ENCODE peak calls at places on chromosome 7, in four cellular contexts. One of them, this sample, is unnamed.

GRCh38 chr7:98659746-98660145 is 42.7 kb downstream of the NPTX2 start:
- DNase-seq in heart left ventricle: no peak
- DNase-seq in LNCaP clone FGC: no peak
- DNase-seq in astrocyte: no peak
- DNase-seq in this sample: no peak

GRCh38 chr7:72760602-72761001 is 67.4 kb downstream of the TYW1B start:
- DNase-seq in heart left ventricle: no peak
- DNase-seq in LNCaP clone FGC: no peak
- DNase-seq in astrocyte: no peak
- DNase-seq in this sample: no peak

GRCh38 chr7:74284781-74285259 is 4.4 kb upstream of the CLIP2 start:
- DNase-seq in heart left ventricle: no peak
- DNase-seq in LNCaP clone FGC: no peak
- DNase-seq in astrocyte: no peak
- DNase-seq in this sample: no peak

GRCh38 chr7:156473476-156474240 is 166.9 kb upstream of the RNF32 start:
- DNase-seq in heart left ventricle: no peak
- DNase-seq in LNCaP clone FGC: no peak
- DNase-seq in astrocyte: peak
- DNase-seq in this sample: peak

GRCh38 chr7:44062180-44062902 is 3.0 kb downstream of the PGAM2 start:
- DNase-seq in heart left ventricle: no peak
- DNase-seq in LNCaP clone FGC: no peak
- DNase-seq in astrocyte: no peak
- DNase-seq in this sample: no peak

GRCh38 chr7:78607099-78607498 is 808.5 kb downstream of the PHTF2 start:
- DNase-seq in heart left ventricle: no peak
- DNase-seq in LNCaP clone FGC: no peak
- DNase-seq in astrocyte: no peak
- DNase-seq in this sample: peak

GRCh38 chr7:141288626-141289025 is 214.8 kb downstream of the TMEM178B start:
- DNase-seq in heart left ventricle: no peak
- DNase-seq in LNCaP clone FGC: peak
- DNase-seq in astrocyte: no peak
- DNase-seq in this sample: peak

GRCh38 chr7:110941385-110941784 is 149.5 kb upstream of the LRRN3 start:
- DNase-seq in heart left ventricle: no peak
- DNase-seq in LNCaP clone FGC: no peak
- DNase-seq in astrocyte: no peak
- DNase-seq in this sample: no peak

GRCh38 chr7:151856098-151856497 is 20.8 kb downstream of the PRKAG2 start:
- DNase-seq in heart left ventricle: no peak
- DNase-seq in LNCaP clone FGC: no peak
- DNase-seq in astrocyte: no peak
- DNase-seq in this sample: no peak

GRCh38 chr7:116641551-116642153 is 30.3 kb upstream of the MET start:
- DNase-seq in heart left ventricle: no peak
- DNase-seq in LNCaP clone FGC: no peak
- DNase-seq in astrocyte: no peak
- DNase-seq in this sample: no peak

GRCh38 chr7:26399747-26400146 is 108.1 kb downstream of the SNX10 start:
- DNase-seq in heart left ventricle: no peak
- DNase-seq in LNCaP clone FGC: no peak
- DNase-seq in astrocyte: no peak
- DNase-seq in this sample: no peak

GRCh38 chr7:33061282-33061928 is 1.2 kb downstream of the NT5C3A start:
- DNase-seq in heart left ventricle: no peak
- DNase-seq in LNCaP clone FGC: no peak
- DNase-seq in astrocyte: no peak
- DNase-seq in this sample: no peak

GRCh38 chr7:33334349-33334748 is 205.0 kb downstream of the BBS9 start:
- DNase-seq in heart left ventricle: no peak
- DNase-seq in LNCaP clone FGC: peak
- DNase-seq in astrocyte: peak
- DNase-seq in this sample: peak

GRCh38 chr7:2514473-2515423 is 4.8 kb upstream of the LFNG start:
- DNase-seq in heart left ventricle: no peak
- DNase-seq in LNCaP clone FGC: no peak
- DNase-seq in astrocyte: no peak
- DNase-seq in this sample: no peak

GRCh38 chr7:87528733-87529132 is 53.3 kb upstream of the ABCB4 start:
- DNase-seq in heart left ventricle: no peak
- DNase-seq in LNCaP clone FGC: no peak
- DNase-seq in astrocyte: no peak
- DNase-seq in this sample: no peak

GRCh38 chr7:99733448-99733847 is 1.5 kb downstream of the CYP3A7 start:
- DNase-seq in heart left ventricle: no peak
- DNase-seq in LNCaP clone FGC: no peak
- DNase-seq in astrocyte: no peak
- DNase-seq in this sample: no peak
- TF ChIP-seq CTCF in heart left ventricle: no peak
- TF ChIP-seq CTCF in LNCaP clone FGC: no peak
- TF ChIP-seq CTCF in astrocyte: peak
- TF ChIP-seq CTCF in this sample: peak

GRCh38 chr7:17062433-17063383 is 180.9 kb upstream of the AGR3 start:
- DNase-seq in heart left ventricle: no peak
- DNase-seq in LNCaP clone FGC: no peak
- DNase-seq in astrocyte: no peak
- DNase-seq in this sample: peak
- TF ChIP-seq CTCF in heart left ventricle: no peak
- TF ChIP-seq CTCF in LNCaP clone FGC: peak
- TF ChIP-seq CTCF in astrocyte: no peak
- TF ChIP-seq CTCF in this sample: peak

DNA sequence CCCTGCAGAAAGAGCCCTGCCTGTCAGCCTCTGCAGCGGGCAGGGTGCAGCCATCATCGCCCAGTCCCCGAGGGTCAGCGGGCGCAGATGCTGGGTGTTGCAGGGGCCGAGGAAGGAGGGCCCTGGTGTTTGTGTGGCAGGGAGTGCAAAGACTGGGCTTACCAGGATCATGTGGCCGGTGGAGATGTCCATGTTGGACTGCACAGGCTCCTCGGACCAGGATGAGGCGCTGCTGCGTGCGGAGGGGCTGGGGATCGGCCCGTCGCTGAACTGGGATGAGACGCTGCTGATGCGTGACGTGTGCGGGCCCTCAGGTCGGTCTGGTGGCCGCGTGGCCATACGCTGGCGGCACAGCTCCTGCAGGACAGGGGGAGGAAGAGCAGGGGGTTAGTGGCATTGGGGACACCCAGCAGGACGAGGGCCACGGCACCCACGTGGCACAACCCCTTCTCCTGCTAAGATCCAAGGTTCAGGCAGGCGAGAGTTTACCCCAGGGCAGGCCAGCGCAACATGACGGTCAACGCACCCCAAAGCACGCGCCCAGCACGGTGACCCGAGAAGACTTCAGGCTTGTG is 319.5 kb downstream of the DNAJB6 start:
- DNase-seq in heart left ventricle: no peak
- DNase-seq in LNCaP clone FGC: no peak
- DNase-seq in astrocyte: no peak
- DNase-seq in this sample: no peak
- TF ChIP-seq CTCF in heart left ventricle: no peak
- TF ChIP-seq CTCF in LNCaP clone FGC: no peak
- TF ChIP-seq CTCF in astrocyte: no peak
- TF ChIP-seq CTCF in this sample: no peak

DNA sequence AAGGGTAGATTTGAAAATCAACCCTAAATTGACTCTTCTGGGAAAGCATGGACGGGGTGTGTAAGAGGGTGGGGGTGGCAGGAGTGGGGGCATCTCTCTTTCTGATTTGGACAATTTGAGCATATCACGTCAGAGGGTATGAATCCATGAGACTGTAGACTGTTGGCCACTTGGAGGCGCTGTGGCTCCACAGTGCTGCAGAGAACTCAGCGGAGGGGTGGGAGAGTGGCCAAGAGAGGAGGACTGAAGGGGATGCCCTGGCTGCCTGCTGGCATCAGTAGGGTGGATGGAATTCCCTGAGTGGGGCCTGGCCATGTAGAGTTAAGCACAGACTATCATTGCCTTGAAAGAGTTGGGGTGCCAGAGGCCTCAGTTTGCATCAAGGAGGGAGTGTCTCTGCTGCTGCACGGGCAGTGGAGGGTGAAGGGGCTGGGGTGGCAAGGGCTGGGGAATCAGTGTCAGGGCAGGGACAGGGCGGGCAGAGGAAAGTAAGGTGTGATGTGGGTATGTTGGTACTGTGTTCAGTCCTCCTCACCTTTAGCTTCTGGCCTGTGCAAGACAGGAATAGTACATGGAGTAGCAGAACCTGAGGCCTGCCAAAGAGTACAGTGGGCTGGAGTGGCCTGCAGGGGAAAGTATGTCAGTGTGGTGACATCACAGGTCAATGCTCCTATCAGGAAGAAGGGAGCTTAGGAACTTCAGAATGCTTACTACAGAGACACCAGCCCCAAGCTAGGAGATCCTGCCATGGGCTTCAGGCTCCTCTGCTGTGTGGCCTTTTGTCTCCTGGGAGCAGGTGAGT is 133.5 kb upstream of the PRSS58 start:
- DNase-seq in heart left ventricle: no peak
- DNase-seq in LNCaP clone FGC: no peak
- DNase-seq in astrocyte: no peak
- DNase-seq in this sample: peak
- TF ChIP-seq CTCF in heart left ventricle: no peak
- TF ChIP-seq CTCF in LNCaP clone FGC: peak
- TF ChIP-seq CTCF in astrocyte: peak
- TF ChIP-seq CTCF in this sample: peak

GRCh38 chr7:51006483-51007235 is 224.0 kb upstream of the GRB10 start:
- DNase-seq in heart left ventricle: no peak
- DNase-seq in LNCaP clone FGC: no peak
- DNase-seq in astrocyte: no peak
- DNase-seq in this sample: no peak
- TF ChIP-seq CTCF in heart left ventricle: no peak
- TF ChIP-seq CTCF in LNCaP clone FGC: no peak
- TF ChIP-seq CTCF in astrocyte: no peak
- TF ChIP-seq CTCF in this sample: no peak

DNA sequence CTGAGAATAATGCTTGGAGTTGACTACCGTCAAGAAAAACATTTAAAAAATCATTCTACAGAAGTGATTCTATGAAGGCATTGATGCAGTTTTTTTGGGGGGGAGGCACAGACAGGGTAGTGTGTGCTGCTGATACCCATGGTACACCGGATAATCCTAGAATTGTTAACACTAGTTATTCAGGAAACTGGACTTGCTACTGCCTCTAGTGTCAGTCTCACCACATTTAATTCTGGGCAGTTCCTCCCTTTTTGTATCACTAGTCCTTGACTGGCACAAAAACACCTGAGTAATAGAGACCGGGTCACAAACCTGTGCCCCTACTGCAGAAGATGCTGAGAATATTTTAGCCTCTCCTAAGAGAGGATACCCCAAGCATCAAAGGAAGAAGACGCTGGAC is 13.0 kb upstream of the TCAF1 start:
- DNase-seq in heart left ventricle: no peak
- DNase-seq in LNCaP clone FGC: no peak
- DNase-seq in astrocyte: no peak
- DNase-seq in this sample: no peak
- TF ChIP-seq CTCF in heart left ventricle: no peak
- TF ChIP-seq CTCF in LNCaP clone FGC: no peak
- TF ChIP-seq CTCF in astrocyte: no peak
- TF ChIP-seq CTCF in this sample: no peak

DNA sequence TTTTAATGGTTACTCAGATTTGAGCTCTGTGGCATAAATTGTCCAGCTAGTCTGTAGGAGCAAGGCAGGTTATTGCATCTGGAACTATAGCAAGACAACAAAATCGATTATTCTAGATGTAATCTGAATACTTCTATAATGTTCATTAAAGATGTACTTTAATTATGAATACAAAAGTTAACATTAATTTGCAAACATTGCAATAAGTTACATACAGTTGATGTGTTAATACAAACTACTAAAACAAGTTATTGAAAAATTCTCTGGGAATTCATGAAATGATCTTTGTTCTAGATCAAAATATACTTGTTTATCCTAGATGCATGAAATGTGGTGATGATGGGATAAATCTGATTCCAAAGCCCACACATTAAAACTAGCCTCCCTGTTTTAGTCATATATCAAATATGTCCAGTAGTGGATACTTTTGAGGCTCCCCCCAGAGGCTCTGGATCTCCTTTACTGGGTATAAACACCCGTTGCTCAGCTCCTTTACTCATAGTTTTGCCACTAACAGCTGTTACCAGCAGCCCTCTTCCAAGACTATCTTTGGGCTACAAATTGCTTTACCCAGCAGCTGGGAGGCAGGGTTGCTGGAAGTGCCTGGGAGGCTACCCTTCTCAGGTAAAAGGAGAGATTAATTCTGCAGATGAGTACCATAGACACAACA is 78.1 kb downstream of the ARL4A start:
- DNase-seq in heart left ventricle: no peak
- DNase-seq in LNCaP clone FGC: no peak
- DNase-seq in astrocyte: peak
- DNase-seq in this sample: no peak
- TF ChIP-seq CTCF in heart left ventricle: no peak
- TF ChIP-seq CTCF in LNCaP clone FGC: no peak
- TF ChIP-seq CTCF in astrocyte: no peak
- TF ChIP-seq CTCF in this sample: no peak

GRCh38 chr7:128210036-128210347 is 31.1 kb upstream of the LEP start:
- DNase-seq in heart left ventricle: no peak
- DNase-seq in LNCaP clone FGC: no peak
- DNase-seq in astrocyte: no peak
- DNase-seq in this sample: no peak
- TF ChIP-seq CTCF in heart left ventricle: no peak
- TF ChIP-seq CTCF in LNCaP clone FGC: no peak
- TF ChIP-seq CTCF in astrocyte: no peak
- TF ChIP-seq CTCF in this sample: no peak

GRCh38 chr7:132115758-132116157 is 460.5 kb downstream of the PLXNA4 start:
- DNase-seq in heart left ventricle: no peak
- DNase-seq in LNCaP clone FGC: no peak
- DNase-seq in astrocyte: no peak
- DNase-seq in this sample: no peak
- TF ChIP-seq CTCF in heart left ventricle: no peak
- TF ChIP-seq CTCF in LNCaP clone FGC: no peak
- TF ChIP-seq CTCF in astrocyte: no peak
- TF ChIP-seq CTCF in this sample: no peak

This sample was measured in MCF 10A.